ENCODE peak calls at places on chromosomes 4 and X, in nine cellular contexts. A, L, I, B, J, K, E, U and P are unnamed samples. For H3K36me3 and H3K4me1, the result is how much of the 10 kb centered on the place peaks cover.

GRCh38 chr4:101086801-101087586 is 260.3 kb downstream of the PPP3CA start:
- DNase-seq in B (peak), E (no peak), J (no peak), U (no peak), K (no peak), A (no peak), L (no peak), I (no peak), P (no peak)

GRCh38 chr4:55258152-55258863 is 87.7 kb upstream of the SRD5A3 start:
- DNase-seq in E (no peak), K (peak), L (no peak), A (no peak), U (peak), B (no peak), I (no peak), J (no peak), P (no peak)

GRCh38 chrX:72131317-72132294 is at the start of gene RTL5:
- DNase-seq in K (peak), J (peak), B (no peak), E (peak), L (peak), I (peak), U (peak), A (peak), P (peak)

GRCh38 chr4:95470622-95471021 is 78.2 kb downstream of the UNC5C start:
- DNase-seq in A (no peak), L (no peak), U (no peak), E (no peak), J (no peak), K (no peak), I (no peak), B (no peak), P (no peak)

GRCh38 chr4:25702848-25703247 is 47.2 kb downstream of the SLC34A2 start:
- DNase-seq in I (no peak), E (no peak), K (no peak), B (no peak), J (peak), L (peak), A (peak), U (peak), P (no peak)

GRCh38 chr4:113587156-113587555 is 174.4 kb downstream of the CAMK2D start:
- DNase-seq in E (no peak), J (no peak), I (no peak), B (no peak), K (no peak), L (no peak), U (no peak), A (no peak), P (no peak)

GRCh38 chrX:19772759-19773623 is 114.4 kb downstream of the SH3KBP1 start:
- DNase-seq in U (no peak), K (no peak), B (peak), L (peak), I (no peak), J (no peak), E (no peak), A (no peak), P (no peak)

GRCh38 chr4:173528378-173529321 is 1.4 kb downstream of the HAND2 start:
- DNase-seq in L (peak), B (no peak), A (no peak), K (peak), J (peak), U (peak), I (no peak), E (no peak), P (no peak)

GRCh38 chr4:173509031-173510001 is 20.7 kb downstream of the HAND2 start:
- DNase-seq in J (peak), B (no peak), U (peak), K (peak), I (no peak), L (peak), A (peak), E (no peak), P (no peak)

GRCh38 chrX:97876697-97877407 is 993.1 kb downstream of the RPA4 start:
- DNase-seq in L (peak), U (no peak), K (no peak), B (no peak), I (no peak), J (no peak), E (no peak), A (no peak), P (no peak)

GRCh38 chr4:42906906-42907774 is 14.6 kb downstream of the GRXCR1 start:
- DNase-seq in I (no peak), E (peak), J (no peak), A (peak), U (no peak), K (no peak), B (no peak), L (peak), P (no peak)

DNA sequence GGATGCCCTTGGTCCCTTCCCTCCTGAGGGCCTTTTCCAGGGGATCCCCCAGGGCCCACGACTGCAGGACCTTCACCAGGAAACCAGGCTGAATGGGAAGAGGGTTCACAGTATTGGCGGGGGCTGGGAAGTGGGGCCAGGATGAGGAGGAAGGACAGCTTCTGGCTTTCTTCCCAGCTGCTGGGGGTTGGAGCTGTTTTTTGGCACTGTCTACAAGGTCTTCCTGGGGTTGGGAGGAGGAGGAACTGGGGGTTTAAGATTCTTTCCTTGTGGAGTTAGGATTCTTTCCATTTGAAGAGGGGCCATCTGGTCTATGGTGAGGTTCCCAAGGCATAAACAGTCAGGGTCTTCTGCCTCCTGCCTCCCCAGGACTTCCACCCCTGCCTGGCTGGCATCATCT is 64.8 kb downstream of the KIF4A start:
- DNase-seq in B (no peak), E (no peak), I (no peak), K (no peak), A (no peak), J (no peak), U (peak), L (no peak), P (no peak)
- H3K36me3 ChIP-seq in B (half or more), E (under half), I (under half), K (under half), A (under half), J (under half), U (under half), L (under half), P (under half)

GRCh38 chrX:73825569-73825968 is 262.6 kb downstream of the CHIC1 start:
- DNase-seq in E (no peak), U (no peak), I (no peak), J (no peak), B (no peak), A (no peak), L (no peak), K (no peak), P (no peak)
- H3K4me1 ChIP-seq in E (under half), U (under half), I (under half), J (under half), B (under half), A (under half), L (under half), K (under half), P (under half)

DNA sequence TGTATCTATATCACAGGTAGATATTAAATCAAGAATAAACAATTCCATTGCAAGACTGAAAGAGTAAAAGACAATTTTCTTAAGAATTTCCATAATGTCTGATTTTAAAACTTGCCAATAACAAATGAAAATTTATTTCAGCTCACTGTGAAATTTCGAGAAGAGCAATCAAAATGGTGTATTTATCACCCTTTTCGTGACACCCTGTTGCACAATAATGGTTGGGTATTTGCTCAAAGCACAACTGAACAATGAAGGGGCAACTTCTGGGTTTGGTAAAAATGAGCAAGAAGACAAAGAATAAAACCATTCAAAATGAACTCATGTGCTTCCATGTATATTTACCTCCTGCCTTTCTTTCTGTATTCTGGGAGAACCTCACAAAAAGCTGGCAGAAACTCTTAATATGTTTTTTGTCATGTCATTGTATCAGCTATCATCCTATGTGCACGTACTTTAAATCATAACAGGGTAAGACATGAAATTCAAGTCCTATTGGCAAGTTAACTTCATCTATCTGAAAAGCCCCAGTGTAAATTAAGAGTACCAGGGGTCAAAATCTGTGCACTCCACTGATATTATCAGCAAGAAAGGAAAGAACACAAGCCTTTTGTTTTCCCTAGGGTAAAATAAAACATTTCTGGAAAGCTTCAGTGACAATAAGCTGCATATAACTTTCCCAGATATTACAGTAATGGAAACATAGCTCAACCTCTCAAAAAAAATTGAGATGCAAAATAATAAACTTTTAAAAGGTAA is 126.9 kb upstream of the CBR4 start:
- DNase-seq in E (no peak), L (no peak), B (no peak), U (no peak), J (no peak), I (no peak), K (no peak), A (peak), P (no peak)
- H3K36me3 ChIP-seq in E (under half), L (half or more), B (under half), U (under half), J (under half), I (under half), K (under half), A (under half), P (under half)

GRCh38 chr4:54056360-54056759 is 8.0 kb downstream of the CHIC2 start:
- DNase-seq in B (peak), E (no peak), U (no peak), K (no peak), I (no peak), A (no peak), L (no peak), J (no peak), P (no peak)
- H3K4me1 ChIP-seq in B (half or more), E (under half), U (under half), K (under half), I (under half), A (under half), L (half or more), J (half or more), P (under half)

GRCh38 chr4:1219553-1219950 is 29.4 kb downstream of the CTBP1 start:
- DNase-seq in L (no peak), U (peak), E (no peak), J (no peak), A (no peak), I (no peak), K (no peak), B (no peak), P (no peak)
- H3K36me3 ChIP-seq in L (under half), U (under half), E (under half), J (half or more), A (under half), I (half or more), K (half or more), B (half or more), P (under half)

GRCh38 chrX:154729439-154729838 is 21.4 kb downstream of the GAB3 start:
- DNase-seq in L (peak), U (no peak), J (no peak), I (no peak), E (no peak), A (no peak), K (peak), B (no peak), P (no peak)
- H3K4me1 ChIP-seq in L (half or more), U (under half), J (half or more), I (half or more), E (under half), A (under half), K (under half), B (under half), P (half or more)

GRCh38 chr4:16588170-16588569 is 310.3 kb downstream of the LDB2 start:
- DNase-seq in K (no peak), A (no peak), I (no peak), J (no peak), E (no peak), U (no peak), L (no peak), B (no peak), P (no peak)
- H3K36me3 ChIP-seq in K (under half), A (under half), I (under half), J (under half), E (under half), U (under half), L (under half), B (under half), P (under half)

DNA sequence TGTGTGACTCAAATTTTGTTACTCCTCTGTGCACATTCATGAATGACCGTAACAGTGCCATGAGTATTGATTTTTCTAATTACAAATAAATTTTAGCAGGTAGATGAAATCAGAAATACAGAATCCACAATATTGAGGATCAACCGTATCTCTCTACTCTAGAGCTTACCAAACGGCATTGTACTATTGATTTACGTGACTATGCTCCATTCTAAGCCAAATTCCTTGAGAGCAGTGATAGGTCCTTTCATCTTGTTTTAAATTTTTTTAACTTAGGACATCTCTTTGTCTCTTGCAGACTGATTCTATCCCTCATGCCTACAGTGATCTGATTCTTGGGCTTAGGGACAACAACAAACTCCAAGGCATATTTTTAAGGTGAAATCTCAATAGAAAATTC is 172.3 kb upstream of the C1QTNF7 start:
- DNase-seq in U (no peak), K (no peak), J (no peak), E (no peak), I (no peak), A (no peak), L (no peak), B (no peak), P (no peak)
- H3K4me1 ChIP-seq in U (under half), K (under half), J (under half), E (under half), I (under half), A (under half), L (under half), B (under half), P (under half)